ENCODE peak calls at places on chromosomes 5 and 9, in six cellular contexts. One of them, this sample, is unnamed.
A peak's percentile ranks its signal among the peaks of the same experiment; 100 is the strongest.

GRCh38 chr9:72524820-72525539 is 3.6 kb downstream of the TMC1 start:
- DNase-seq in germinal center: no peak
- DNase-seq in body of pancreas: peak; percentile 88
- DNase-seq in astrocyte: peak; percentile 100
- DNase-seq in SK-MEL-5: no peak
- DNase-seq in NCI-H2081: no peak
- DNase-seq in this sample: no peak

GRCh38 chr9:26723486-26723885 is 169.1 kb downstream of the CAAP1 start:
- DNase-seq in astrocyte: no peak
- DNase-seq in SK-MEL-5: no peak
- DNase-seq in NCI-H2081: no peak
- DNase-seq in germinal center: peak; percentile 26
- DNase-seq in body of pancreas: peak; percentile 19
- DNase-seq in this sample: no peak

GRCh38 chr5:147911427-147911826 is 5.1 kb upstream of the C5orf46 start:
- DNase-seq in SK-MEL-5: no peak
- DNase-seq in astrocyte: no peak
- DNase-seq in NCI-H2081: no peak
- DNase-seq in germinal center: no peak
- DNase-seq in body of pancreas: peak; percentile 96
- DNase-seq in this sample: no peak

GRCh38 chr5:179866241-179867078 is 7.8 kb upstream of the MRNIP start:
- DNase-seq in astrocyte: no peak
- DNase-seq in body of pancreas: no peak
- DNase-seq in NCI-H2081: no peak
- DNase-seq in SK-MEL-5: peak; percentile 26
- DNase-seq in germinal center: peak; percentile 39
- DNase-seq in this sample: no peak

GRCh38 chr9:20208951-20209350 is 413.3 kb downstream of the MLLT3 start:
- DNase-seq in body of pancreas: no peak
- DNase-seq in astrocyte: no peak
- DNase-seq in germinal center: no peak
- DNase-seq in NCI-H2081: no peak
- DNase-seq in SK-MEL-5: no peak
- DNase-seq in this sample: no peak

GRCh38 chr5:37111426-37112382 is 137.5 kb downstream of the CPLANE1 start:
- DNase-seq in germinal center: no peak
- DNase-seq in NCI-H2081: no peak
- DNase-seq in body of pancreas: no peak
- DNase-seq in SK-MEL-5: no peak
- DNase-seq in astrocyte: peak; percentile 10
- DNase-seq in this sample: no peak

GRCh38 chr9:134303601-134304000 is 22.7 kb upstream of the RXRA start:
- DNase-seq in SK-MEL-5: no peak
- DNase-seq in astrocyte: no peak
- DNase-seq in body of pancreas: no peak
- DNase-seq in NCI-H2081: no peak
- DNase-seq in germinal center: no peak
- DNase-seq in this sample: no peak

GRCh38 chr5:138596105-138596987 is 21.1 kb upstream of the HSPA9 start:
- DNase-seq in astrocyte: no peak
- DNase-seq in SK-MEL-5: no peak
- DNase-seq in germinal center: no peak
- DNase-seq in body of pancreas: no peak
- DNase-seq in NCI-H2081: no peak
- DNase-seq in this sample: no peak

GRCh38 chr9:88559661-88560060 is 24.7 kb downstream of the NXNL2 start:
- DNase-seq in NCI-H2081: no peak
- DNase-seq in SK-MEL-5: peak; percentile 17
- DNase-seq in astrocyte: no peak
- DNase-seq in germinal center: no peak
- DNase-seq in body of pancreas: no peak
- DNase-seq in this sample: no peak

GRCh38 chr9:37395229-37395628 is 27.3 kb upstream of the GRHPR start:
- DNase-seq in SK-MEL-5: no peak
- DNase-seq in germinal center: no peak
- DNase-seq in astrocyte: no peak
- DNase-seq in NCI-H2081: no peak
- DNase-seq in body of pancreas: peak; percentile 34
- DNase-seq in this sample: no peak

GRCh38 chr5:122723606-122724352 is 51.1 kb upstream of the SNX2 start:
- DNase-seq in SK-MEL-5: no peak
- DNase-seq in germinal center: peak; percentile 6
- DNase-seq in astrocyte: peak; percentile 54
- DNase-seq in body of pancreas: no peak
- DNase-seq in NCI-H2081: no peak
- DNase-seq in this sample: no peak

GRCh38 chr5:35246928-35247644 is 16.8 kb upstream of the PRLR start:
- DNase-seq in SK-MEL-5: no peak
- DNase-seq in body of pancreas: peak; percentile 82
- DNase-seq in astrocyte: no peak
- DNase-seq in NCI-H2081: no peak
- DNase-seq in germinal center: no peak
- DNase-seq in this sample: no peak

GRCh38 chr5:17748196-17748595 is 113.9 kb downstream of the TAF11L14 start:
- DNase-seq in germinal center: no peak
- DNase-seq in NCI-H2081: no peak
- DNase-seq in body of pancreas: no peak
- DNase-seq in astrocyte: no peak
- DNase-seq in SK-MEL-5: no peak
- DNase-seq in this sample: no peak

GRCh38 chr5:104840284-104840683 is 1277.7 kb upstream of the NUDT12 start:
- DNase-seq in SK-MEL-5: no peak
- DNase-seq in astrocyte: no peak
- DNase-seq in germinal center: no peak
- DNase-seq in body of pancreas: no peak
- DNase-seq in NCI-H2081: no peak
- DNase-seq in this sample: no peak

GRCh38 chr5:157559301-157559700 is 16.3 kb downstream of the ADAM19 start:
- DNase-seq in germinal center: no peak
- DNase-seq in NCI-H2081: no peak
- DNase-seq in astrocyte: no peak
- DNase-seq in body of pancreas: no peak
- DNase-seq in SK-MEL-5: no peak
- DNase-seq in this sample: no peak

GRCh38 chr9:36592801-36593583 is 20.3 kb downstream of the MELK start:
- DNase-seq in astrocyte: no peak
- DNase-seq in SK-MEL-5: no peak
- DNase-seq in body of pancreas: no peak
- DNase-seq in germinal center: no peak
- DNase-seq in NCI-H2081: no peak
- DNase-seq in this sample: no peak

GRCh38 chr9:33437898-33438297 is 9.5 kb downstream of the AQP3 start:
- DNase-seq in SK-MEL-5: no peak
- DNase-seq in body of pancreas: no peak
- DNase-seq in NCI-H2081: no peak
- DNase-seq in germinal center: no peak
- DNase-seq in astrocyte: no peak
- DNase-seq in this sample: no peak

GRCh38 chr9:70477146-70477745 is 62.8 kb upstream of the KLF9 start:
- DNase-seq in NCI-H2081: no peak
- DNase-seq in astrocyte: peak; percentile 55
- DNase-seq in germinal center: no peak
- DNase-seq in SK-MEL-5: no peak
- DNase-seq in body of pancreas: peak; percentile 25
- DNase-seq in this sample: no peak

GRCh38 chr5:87141544-87141943 is 126.1 kb upstream of the RASA1 start:
- DNase-seq in germinal center: no peak
- DNase-seq in astrocyte: no peak
- DNase-seq in SK-MEL-5: no peak
- DNase-seq in NCI-H2081: no peak
- DNase-seq in body of pancreas: no peak
- DNase-seq in this sample: no peak

GRCh38 chr9:87801013-87801412 is 75.1 kb downstream of the CTSL start:
- DNase-seq in body of pancreas: no peak
- DNase-seq in SK-MEL-5: no peak
- DNase-seq in germinal center: no peak
- DNase-seq in astrocyte: no peak
- DNase-seq in NCI-H2081: no peak
- DNase-seq in this sample: no peak

GRCh38 chr5:136246632-136247031 is 53.7 kb upstream of the SMIM32 start:
- DNase-seq in germinal center: no peak
- DNase-seq in NCI-H2081: no peak
- DNase-seq in astrocyte: no peak
- DNase-seq in SK-MEL-5: no peak
- DNase-seq in body of pancreas: no peak
- DNase-seq in this sample: no peak

GRCh38 chr5:81904861-81905260 is 67.0 kb upstream of the ATG10 start:
- DNase-seq in SK-MEL-5: no peak
- DNase-seq in NCI-H2081: no peak
- DNase-seq in body of pancreas: no peak
- DNase-seq in astrocyte: peak; percentile 48
- DNase-seq in germinal center: no peak
- DNase-seq in this sample: no peak

GRCh38 chr5:71973563-71973962 is 133.7 kb upstream of the MAP1B start:
- DNase-seq in astrocyte: no peak
- DNase-seq in NCI-H2081: no peak
- DNase-seq in SK-MEL-5: no peak
- DNase-seq in germinal center: no peak
- DNase-seq in body of pancreas: no peak
- DNase-seq in this sample: no peak

This sample was measured in NCI-H2107.